ENCODE peak calls at places on chromosomes 11 and 22, in eight cellular contexts. R is GF-D8; P is neural crest cell; Z is fibroblast of lung; Y is AG04450; S is HS-27A; K is progenitor cell of endocrine pancreas; N is CD4-positive, alpha-beta T cell. T is an unnamed sample.

GRCh38 chr11:46958777-46959176 is 22.2 kb downstream of the CSTPP1 start:
- DNase-seq in Z (no peak), R (no peak), Y (no peak), P (no peak), N (no peak), S (no peak), K (no peak), T (no peak)

GRCh38 chr11:38646382-38646781 is 2048.3 kb upstream of the RAG2 start:
- DNase-seq in P (no peak), R (no peak), S (peak), N (no peak), K (no peak), Z (no peak), Y (no peak), T (no peak)

GRCh38 chr11:8928981-8929615 is 3.6 kb downstream of the C11orf16 start:
- DNase-seq in S (no peak), R (no peak), Y (no peak), Z (no peak), K (no peak), P (no peak), N (no peak), T (no peak)

GRCh38 chr11:65611028-65611757 is 2.8 kb downstream of the MAP3K11 start:
- DNase-seq in Y (no peak), P (no peak), R (peak), S (no peak), N (no peak), K (no peak), Z (no peak), T (peak)

GRCh38 chr11:134271978-134272377 is 4.2 kb upstream of the GLB1L3 start:
- DNase-seq in Z (no peak), Y (no peak), N (no peak), P (no peak), K (no peak), S (no peak), R (no peak), T (no peak)

GRCh38 chr11:8060801-8061554 is 20.0 kb upstream of the TUB start:
- DNase-seq in Z (no peak), Y (peak), S (no peak), P (no peak), R (no peak), K (no peak), N (no peak), T (no peak)

GRCh38 chr11:57358543-57358961 is 20.4 kb downstream of the P2RX3 start:
- DNase-seq in N (no peak), Z (no peak), R (no peak), Y (no peak), S (no peak), K (no peak), P (no peak), T (no peak)

GRCh38 chr11:134949121-134949591 is 537.1 kb upstream of the B3GAT1 start:
- DNase-seq in S (no peak), Z (peak), P (no peak), K (no peak), R (no peak), Y (no peak), N (no peak), T (no peak)

GRCh38 chr22:45717787-45718186 is 46.2 kb downstream of the ATXN10 start:
- DNase-seq in K (no peak), S (peak), N (no peak), P (no peak), Y (peak), Z (peak), R (no peak), T (no peak)

GRCh38 chr22:28358244-28358777 is 321.3 kb downstream of the TTC28 start:
- DNase-seq in Y (no peak), S (no peak), K (no peak), Z (no peak), P (no peak), R (no peak), N (no peak), T (no peak)

GRCh38 chr11:128398517-128399152 is 188.7 kb downstream of the ETS1 start:
- DNase-seq in P (no peak), Z (no peak), K (no peak), S (no peak), N (no peak), Y (no peak), R (no peak), T (no peak)

GRCh38 chr22:22037229-22037628 is 54.6 kb upstream of the TOP3B start:
- DNase-seq in S (no peak), P (no peak), R (peak), N (no peak), K (no peak), Y (no peak), Z (no peak), T (no peak)

GRCh38 chr11:69537855-69538640 is 56.6 kb downstream of the LINC01488 start:
- DNase-seq in Y (no peak), P (no peak), Z (no peak), R (no peak), N (no peak), S (no peak), K (no peak), T (no peak)

GRCh38 chr11:47270331-47271271 is 668 bp downstream of the MADD start:
- DNase-seq in Y (no peak), S (no peak), R (no peak), N (no peak), Z (peak), P (no peak), K (no peak), T (no peak)

GRCh38 chr22:26429458-26430238 is 588 bp downstream of the ASPHD2 start:
- DNase-seq in Y (no peak), S (no peak), K (no peak), N (no peak), R (no peak), P (no peak), Z (no peak), T (no peak)

GRCh38 chr11:86500500-86501170 is 125.9 kb downstream of the CCDC81 start:
- DNase-seq in R (no peak), Z (no peak), N (no peak), P (no peak), Y (no peak), K (no peak), S (no peak), T (no peak)

GRCh38 chr11:33801821-33802413 is 27.6 kb upstream of the FBXO3 start:
- DNase-seq in S (no peak), Y (no peak), P (no peak), N (no peak), Z (no peak), K (no peak), R (no peak), T (no peak)

GRCh38 chr11:83666149-83666548 is 380.0 kb upstream of the CCDC90B start:
- DNase-seq in P (no peak), K (no peak), Y (no peak), S (no peak), N (no peak), R (no peak), Z (no peak), T (no peak)

GRCh38 chr11:31958086-31958735 is 132.7 kb upstream of the RCN1 start:
- DNase-seq in Y (no peak), Z (peak), K (peak), S (no peak), R (no peak), P (peak), N (peak), T (peak)

GRCh38 chr22:31177420-31178162 is 17.6 kb downstream of the RNF185 start:
- DNase-seq in S (peak), R (no peak), K (no peak), P (no peak), Z (peak), Y (peak), N (no peak), T (no peak)

GRCh38 chr22:48442663-48443062 is 1385.0 kb downstream of the BRD1 start:
- DNase-seq in K (no peak), N (no peak), Z (no peak), Y (no peak), R (no peak), P (no peak), S (no peak), T (no peak)

GRCh38 chr11:47414685-47415070 is 6.3 kb downstream of the SLC39A13 start:
- DNase-seq in Y (no peak), Z (no peak), R (no peak), P (no peak), S (no peak), N (no peak), K (no peak), T (no peak)

GRCh38 chr22:22429374-22430108 is 79.0 kb downstream of the ZNF280B start:
- DNase-seq in Z (no peak), P (no peak), N (no peak), R (no peak), K (no peak), S (no peak), Y (no peak), T (no peak)

GRCh38 chr11:65014146-65014960 is at the start of gene ARL2:
- DNase-seq in P (no peak), K (peak), Y (no peak), S (peak), Z (no peak), R (peak), N (no peak), T (peak)

GRCh38 chr11:35618497-35619029 is 303 bp downstream of the FJX1 start:
- DNase-seq in K (peak), N (no peak), P (no peak), S (no peak), Y (no peak), Z (peak), R (no peak), T (no peak)

GRCh38 chr11:95994340-95994728 is 70.4 kb upstream of the MTMR2 start:
- DNase-seq in P (no peak), R (no peak), Z (no peak), N (no peak), S (no peak), Y (no peak), K (no peak), T (no peak)

GRCh38 chr11:688681-689080 is 6.3 kb downstream of the DEAF1 start:
- DNase-seq in S (no peak), R (no peak), P (no peak), Y (no peak), Z (no peak), N (no peak), K (no peak), T (no peak)

GRCh38 chr11:11089805-11090204 is 232.0 kb upstream of the ZBED5 start:
- DNase-seq in P (no peak), Y (no peak), K (no peak), R (no peak), N (no peak), S (no peak), Z (no peak), T (no peak)

GRCh38 chr11:58057481-58057880 is 26.7 kb downstream of the OR6Q1 start:
- DNase-seq in Y (peak), R (no peak), K (no peak), Z (no peak), P (no peak), N (no peak), S (no peak), T (no peak)

GRCh38 chr22:38788417-38788816 is 5.5 kb downstream of the DNAL4 start:
- DNase-seq in R (no peak), N (no peak), S (no peak), P (no peak), K (no peak), Y (peak), Z (peak), T (no peak)

T was measured in C1 segment of cervical spinal cord.